ENCODE peak calls at places on chromosomes 16 and 17, in ten cellular contexts. G, F, E, W, O, P, A, C, M and V are unnamed samples.

GRCh38 chr17:68197997-68198930 is 49.6 kb upstream of the AMZ2 start:
- DNase-seq in G (peak), F (peak), E (peak), W (peak), O (no peak), P (no peak), A (no peak), C (no peak), M (peak), V (peak)

GRCh38 chr16:87657621-87658192 is 55.4 kb downstream of the JPH3 start:
- DNase-seq in G (no peak), F (no peak), E (no peak), W (no peak), O (no peak), P (no peak), A (no peak), C (no peak), M (peak), V (peak)

GRCh38 chr16:76483510-76483909 is 206.3 kb downstream of the CNTNAP4 start:
- DNase-seq in G (no peak), F (no peak), E (no peak), W (no peak), O (no peak), P (no peak), A (no peak), C (no peak), M (no peak), V (no peak)

GRCh38 chr17:40596261-40596919 is 31.1 kb upstream of the CCR7 start:
- DNase-seq in G (no peak), F (no peak), E (peak), W (no peak), O (no peak), P (no peak), A (no peak), C (no peak), M (peak), V (no peak)

GRCh38 chr16:55834044-55834443 is 1.1 kb upstream of the CES1 start:
- DNase-seq in G (no peak), F (no peak), E (no peak), W (no peak), O (no peak), P (no peak), A (no peak), C (no peak), M (peak), V (no peak)

GRCh38 chr16:69937465-69937951 is 13.6 kb upstream of the CLEC18A start:
- DNase-seq in G (no peak), F (no peak), E (peak), W (no peak), O (no peak), P (no peak), A (no peak), C (no peak), M (no peak), V (no peak)

GRCh38 chr17:65324574-65324973 is 187.4 kb downstream of the RGS9 start:
- DNase-seq in G (no peak), F (no peak), E (no peak), W (no peak), O (no peak), P (no peak), A (no peak), C (no peak), M (no peak), V (no peak)

GRCh38 chr16:88772871-88773811 is 11.9 kb downstream of the PIEZO1 start:
- DNase-seq in G (no peak), F (no peak), E (no peak), W (peak), O (peak), P (peak), A (peak), C (peak), M (no peak), V (no peak)

GRCh38 chr16:12452549-12452948 is 351.1 kb downstream of the CPPED1 start:
- DNase-seq in G (no peak), F (no peak), E (no peak), W (no peak), O (no peak), P (no peak), A (no peak), C (no peak), M (no peak), V (no peak)

GRCh38 chr16:76207270-76207669 is 69.9 kb upstream of the CNTNAP4 start:
- DNase-seq in G (no peak), F (no peak), E (no peak), W (no peak), O (no peak), P (no peak), A (no peak), C (no peak), M (peak), V (no peak)

GRCh38 chr16:83838151-83838550 is 30.4 kb downstream of the HSBP1 start:
- DNase-seq in G (no peak), F (no peak), E (no peak), W (no peak), O (no peak), P (no peak), A (no peak), C (no peak), M (no peak), V (no peak)

GRCh38 chr16:74999208-74999682 is 421 bp downstream of the ZNRF1 start:
- DNase-seq in G (no peak), F (peak), E (no peak), W (no peak), O (peak), P (no peak), A (peak), C (peak), M (peak), V (peak)

GRCh38 chr17:49996495-49997255 is 1.7 kb upstream of the DLX3 start:
- DNase-seq in G (peak), F (peak), E (peak), W (peak), O (peak), P (no peak), A (peak), C (peak), M (peak), V (peak)

GRCh38 chr16:77540656-77541055 is 105.8 kb upstream of the ADAMTS18 start:
- DNase-seq in G (no peak), F (no peak), E (no peak), W (no peak), O (no peak), P (no peak), A (no peak), C (no peak), M (no peak), V (no peak)

GRCh38 chr17:68172461-68172954 is 75.3 kb upstream of the AMZ2 start:
- DNase-seq in G (peak), F (peak), E (peak), W (peak), O (peak), P (no peak), A (peak), C (peak), M (peak), V (peak)

GRCh38 chr17:2387086-2388019 is 13.5 kb downstream of the MNT start:
- DNase-seq in G (no peak), F (no peak), E (no peak), W (no peak), O (no peak), P (no peak), A (peak), C (no peak), M (no peak), V (no peak)

GRCh38 chr17:81470944-81471803 is 41.4 kb downstream of the ACTG1 start:
- DNase-seq in G (no peak), F (no peak), E (no peak), W (no peak), O (no peak), P (no peak), A (no peak), C (no peak), M (no peak), V (no peak)

DNA sequence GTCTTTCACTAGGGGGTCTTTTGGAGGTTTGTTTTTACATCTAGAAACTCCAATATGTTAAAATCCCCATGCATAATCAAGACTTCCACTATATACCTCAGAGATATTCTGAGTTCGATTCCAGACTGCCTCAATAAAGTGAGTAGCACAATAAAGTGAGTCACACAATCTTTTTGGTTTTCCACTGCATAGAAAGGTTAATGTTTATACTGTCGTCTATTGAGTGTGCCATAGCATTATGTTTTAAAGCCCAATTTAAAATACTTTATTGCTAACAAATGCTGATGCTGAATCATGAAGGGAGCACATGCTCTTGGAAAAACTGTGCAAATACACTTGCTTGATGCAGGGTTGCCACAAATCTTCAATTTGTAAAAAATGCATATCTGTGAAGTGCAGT is 227.5 kb upstream of the ZFHX3 start:
- DNase-seq in G (no peak), F (no peak), E (no peak), W (no peak), O (no peak), P (no peak), A (no peak), C (no peak), M (no peak), V (no peak)
- TF ChIP-seq CTCF in G (no peak), F (no peak), E (no peak), W (no peak), O (no peak), P (no peak), A (no peak), C (no peak), M (no peak), V (no peak)

DNA sequence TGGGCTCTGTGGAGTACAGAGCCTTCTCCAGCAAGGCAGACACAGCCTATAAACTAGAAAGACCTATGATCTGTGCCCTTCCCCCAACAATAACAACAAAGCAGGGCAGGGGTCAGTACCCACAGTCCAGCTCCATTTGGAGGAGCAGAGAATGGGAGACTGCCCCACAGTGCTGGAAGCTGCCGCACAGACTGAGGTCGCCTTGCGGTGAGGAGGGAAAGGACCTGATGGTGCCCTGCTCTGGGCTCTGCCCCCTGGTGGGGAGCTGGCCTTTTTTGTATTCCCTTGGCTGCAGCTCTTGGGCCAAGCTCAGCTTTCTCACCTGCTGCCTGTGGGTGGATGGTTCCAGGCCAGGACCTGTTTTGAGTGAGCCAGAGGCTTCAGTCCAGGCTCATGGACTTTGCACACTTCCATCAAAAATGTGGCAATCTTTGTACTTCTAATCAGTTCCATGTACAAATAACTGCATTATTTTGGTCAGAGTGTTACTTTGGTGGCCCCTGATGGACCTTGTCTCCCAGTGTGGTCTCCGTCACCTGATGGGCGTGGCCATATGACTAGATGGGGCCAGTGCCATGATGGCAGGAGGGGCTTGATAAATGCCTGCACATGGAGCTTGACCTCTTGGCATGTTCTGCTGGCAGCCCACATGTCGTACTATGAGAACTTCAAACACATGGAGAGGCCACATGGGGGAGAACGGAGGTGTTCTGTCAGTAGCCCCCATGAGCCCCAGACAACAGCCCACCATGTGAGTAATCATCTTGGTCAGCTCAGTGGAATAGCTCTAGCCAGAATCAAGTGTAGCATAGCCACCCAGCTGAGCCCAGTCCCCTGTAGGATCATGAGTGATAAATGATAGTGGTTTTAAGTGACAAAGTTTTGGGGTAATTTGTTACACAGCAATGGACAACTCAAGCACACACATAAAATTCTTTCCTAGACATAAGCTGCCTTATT is 24.2 kb downstream of the B9D1 start:
- DNase-seq in G (no peak), F (peak), E (peak), W (peak), O (peak), P (no peak), A (peak), C (peak), M (peak), V (peak)
- TF ChIP-seq CTCF in G (peak), F (peak), E (peak), W (peak), O (peak), P (peak), A (peak), C (peak), M (peak), V (peak)

DNA sequence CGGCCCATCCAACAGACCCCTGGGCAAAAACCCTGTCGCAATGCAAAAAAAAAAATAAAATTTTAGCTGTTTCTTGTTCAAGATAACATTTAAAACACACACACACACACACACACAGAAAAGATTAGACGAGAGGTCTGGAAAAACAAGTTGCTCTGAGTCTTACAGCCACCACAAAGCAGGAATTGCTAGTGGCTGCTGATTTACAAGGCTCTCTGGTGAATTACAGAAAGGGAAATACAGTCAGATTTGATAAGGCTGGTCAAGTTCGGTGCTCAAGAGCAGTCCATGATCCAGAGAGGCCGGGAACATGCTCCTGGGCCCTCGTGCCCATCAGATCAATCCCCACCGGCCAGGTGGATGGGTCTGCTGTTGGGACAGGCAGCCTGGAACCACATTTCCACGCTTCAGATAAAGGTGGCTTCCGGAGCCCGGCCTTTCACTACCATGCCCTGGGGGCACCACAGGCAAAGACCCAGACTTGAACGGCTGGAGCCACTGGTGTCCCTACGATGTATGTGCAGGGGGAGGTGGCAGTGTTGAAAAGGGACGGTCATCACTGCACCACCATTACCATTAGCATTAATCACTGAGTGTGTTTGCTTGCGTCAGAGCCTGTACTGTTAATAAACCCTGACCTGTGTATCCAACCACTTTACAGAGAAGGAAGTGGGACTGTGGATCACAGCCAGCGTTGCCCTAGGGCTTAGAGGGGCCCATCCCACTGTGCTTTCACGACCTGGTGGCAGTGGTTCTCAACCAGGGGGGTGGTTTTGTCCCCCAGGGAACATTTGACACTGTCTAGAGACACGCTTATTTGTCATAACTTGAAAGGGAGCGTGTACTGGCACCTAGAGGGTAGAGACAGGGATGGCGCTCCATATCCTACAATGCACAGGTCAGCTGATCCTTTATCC is 95.1 kb downstream of the XYLT1 start:
- DNase-seq in G (no peak), F (no peak), E (no peak), W (no peak), O (no peak), P (no peak), A (no peak), C (no peak), M (no peak), V (no peak)
- TF ChIP-seq CTCF in G (no peak), F (no peak), E (no peak), W (no peak), O (no peak), P (no peak), A (no peak), C (no peak), M (no peak), V (no peak)

GRCh38 chr17:4258867-4259266 is 4.9 kb downstream of the ANKFY1 start:
- DNase-seq in G (no peak), F (no peak), E (no peak), W (no peak), O (no peak), P (no peak), A (no peak), C (no peak), M (peak), V (no peak)

GRCh38 chr17:4261452-4261851 is 2.3 kb downstream of the ANKFY1 start:
- DNase-seq in G (no peak), F (no peak), E (no peak), W (no peak), O (no peak), P (no peak), A (no peak), C (no peak), M (peak), V (no peak)

GRCh38 chr17:4267402-4267801 is 3.6 kb upstream of the ANKFY1 start:
- DNase-seq in G (no peak), F (no peak), E (no peak), W (no peak), O (no peak), P (no peak), A (no peak), C (no peak), M (peak), V (no peak)

GRCh38 chr17:4266550-4266949 is 2.8 kb upstream of the ANKFY1 start:
- DNase-seq in G (no peak), F (no peak), E (no peak), W (no peak), O (no peak), P (no peak), A (no peak), C (no peak), M (peak), V (no peak)

DNA sequence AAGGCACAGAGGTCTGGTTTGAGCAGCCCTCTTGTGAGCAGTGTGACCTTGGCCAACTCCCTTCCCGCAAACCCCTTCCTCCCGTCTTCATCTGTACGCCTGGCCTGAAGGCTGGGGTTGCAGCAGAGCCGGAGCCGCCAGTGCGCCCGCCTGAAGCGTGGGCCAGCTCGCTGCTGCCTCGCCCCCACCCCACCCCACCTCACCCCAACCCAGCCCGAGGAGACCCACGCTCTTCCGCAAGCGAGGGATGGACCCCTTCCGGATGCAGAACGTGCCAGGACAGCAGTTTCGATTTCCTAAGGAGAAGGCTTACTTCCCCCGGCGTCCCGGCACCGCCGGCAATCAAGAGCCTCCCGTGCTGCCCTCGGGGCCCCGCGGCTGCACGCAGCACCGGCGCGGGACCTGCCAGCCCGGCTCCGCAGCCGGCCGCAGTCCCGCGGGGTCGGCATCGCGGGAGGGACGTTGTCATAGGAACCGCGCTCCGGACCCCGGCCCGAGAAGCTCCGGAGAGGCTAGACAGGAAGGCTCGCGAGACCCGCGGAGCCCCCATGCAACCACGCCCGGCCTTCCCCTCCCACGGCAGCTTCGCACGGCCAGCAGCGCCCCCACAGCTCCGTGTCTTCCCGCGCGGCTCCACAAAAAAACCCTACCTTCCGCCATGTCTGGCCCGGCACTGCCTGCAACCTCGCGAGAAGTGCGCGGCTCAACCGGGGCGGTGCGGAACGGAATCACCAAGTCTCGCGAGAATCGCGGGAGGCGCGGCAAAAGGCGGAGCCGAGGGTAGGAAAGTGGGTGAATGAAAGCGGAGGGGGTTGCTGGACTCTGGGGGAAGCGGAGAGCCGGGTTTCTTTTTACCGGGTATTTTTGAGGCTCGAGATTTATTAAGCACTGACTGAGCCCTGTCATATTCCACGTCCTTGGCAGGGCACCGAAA is at the start of gene ANKFY1:
- DNase-seq in G (peak), F (peak), E (peak), W (peak), O (peak), P (peak), A (peak), C (peak), M (peak), V (peak)
- TF ChIP-seq CTCF in G (no peak), F (no peak), E (no peak), W (no peak), O (no peak), P (peak), A (peak), C (peak), M (no peak), V (no peak)

GRCh38 chr17:7550359-7550758 is 1.5 kb downstream of the TNFSF12 start:
- DNase-seq in G (no peak), F (no peak), E (no peak), W (no peak), O (no peak), P (no peak), A (no peak), C (no peak), M (no peak), V (no peak)

GRCh38 chr17:7552621-7553051 is 3.8 kb downstream of the TNFSF12 start:
- DNase-seq in G (no peak), F (no peak), E (no peak), W (no peak), O (no peak), P (no peak), A (no peak), C (no peak), M (no peak), V (no peak)

GRCh38 chr17:7549401-7550055 is 670 bp downstream of the TNFSF12 start:
- DNase-seq in G (no peak), F (peak), E (no peak), W (no peak), O (no peak), P (no peak), A (no peak), C (no peak), M (no peak), V (no peak)

GRCh38 chr17:7551396-7551795 is 2.5 kb downstream of the TNFSF12 start:
- DNase-seq in G (no peak), F (no peak), E (no peak), W (no peak), O (no peak), P (no peak), A (no peak), C (no peak), M (no peak), V (no peak)

GRCh38 chr17:7548585-7549400 is at the start of gene TNFSF12:
- DNase-seq in G (no peak), F (peak), E (no peak), W (peak), O (peak), P (no peak), A (peak), C (peak), M (peak), V (peak)
- TF ChIP-seq CTCF in G (peak), F (no peak), E (peak), W (no peak), O (no peak), P (no peak), A (peak), C (peak), M (peak), V (peak)

GRCh38 chr17:66849851-66850580 is 15.1 kb downstream of the CACNG5 start:
- DNase-seq in G (no peak), F (no peak), E (no peak), W (no peak), O (no peak), P (no peak), A (no peak), C (no peak), M (no peak), V (no peak)
- TF ChIP-seq CTCF in G (no peak), F (no peak), E (no peak), W (no peak), O (no peak), P (no peak), A (no peak), C (no peak), M (no peak), V (no peak)

GRCh38 chr16:31200821-31201510 is 1.6 kb downstream of the PYCARD start:
- DNase-seq in G (no peak), F (no peak), E (no peak), W (no peak), O (no peak), P (no peak), A (no peak), C (no peak), M (no peak), V (peak)
- TF ChIP-seq CTCF in G (no peak), F (no peak), E (no peak), W (no peak), O (no peak), P (no peak), A (no peak), C (no peak), M (peak), V (no peak)

GRCh38 chr17:9926150-9926804 is 21.2 kb upstream of the RCVRN start:
- DNase-seq in G (no peak), F (no peak), E (no peak), W (no peak), O (no peak), P (no peak), A (no peak), C (no peak), M (no peak), V (no peak)
- TF ChIP-seq CTCF in G (no peak), F (no peak), E (no peak), W (no peak), O (no peak), P (no peak), A (no peak), C (no peak), M (no peak), V (no peak)